ENCODE peak calls at places on chromosome 15, in six cellular contexts. B is testis; Q is Caco-2; H is CD8-positive, alpha-beta memory T cell; P is endodermal cell; Z is cardiac muscle cell. E is an unnamed sample.

GRCh38 chr15:72197045-72197459 is 535 bp downstream of the GRAMD2A start:
- DNase-seq in B (no peak), Q (no peak), H (no peak), P (peak; percentile 76), Z (no peak), E (no peak)

GRCh38 chr15:70092462-70092850 is 5.3 kb downstream of the TLE3 start:
- DNase-seq in B (no peak), Q (no peak), H (no peak), P (no peak), Z (no peak), E (no peak)

GRCh38 chr15:77180757-77181156 is 109.8 kb upstream of the TSPAN3 start:
- DNase-seq in B (no peak), Q (no peak), H (no peak), P (no peak), Z (no peak), E (no peak)

GRCh38 chr15:34336333-34336732 is 1.2 kb downstream of the SLC12A6 start:
- DNase-seq in B (no peak), Q (no peak), H (no peak), P (no peak), Z (no peak), E (no peak)

GRCh38 chr15:84982301-84982920 is 755 bp downstream of the PDE8A start:
- DNase-seq in B (peak; percentile 52), Q (peak; percentile 48), H (peak; percentile 59), P (peak; percentile 78), Z (peak; percentile 34), E (peak; percentile 66)

GRCh38 chr15:26729581-26729980 is 43.3 kb downstream of the GABRB3 start:
- DNase-seq in B (no peak), Q (no peak), H (no peak), P (no peak), Z (no peak), E (no peak)

GRCh38 chr15:39823634-39824033 is 41.0 kb upstream of the FSIP1 start:
- DNase-seq in B (no peak), Q (no peak), H (no peak), P (no peak), Z (no peak), E (no peak)

GRCh38 chr15:91490211-91490610 is 363.3 kb upstream of the SLCO3A1 start:
- DNase-seq in B (no peak), Q (no peak), H (no peak), P (no peak), Z (no peak), E (no peak)

GRCh38 chr15:66184936-66185790 is 68.4 kb downstream of the MEGF11 start:
- DNase-seq in B (no peak), Q (no peak), H (no peak), P (peak; percentile 43), Z (no peak), E (no peak)

GRCh38 chr15:35481064-35481463 is 64.9 kb downstream of the DPH6 start:
- DNase-seq in B (no peak), Q (no peak), H (no peak), P (no peak), Z (no peak), E (no peak)

GRCh38 chr15:73794501-73795133 is 41.5 kb upstream of the INSYN1 start:
- DNase-seq in B (no peak), Q (no peak), H (no peak), P (no peak), Z (no peak), E (no peak)

GRCh38 chr15:20355256-20355868 is 186.2 kb downstream of the GOLGA6L6 start:
- DNase-seq in B (no peak), Q (peak; percentile 42), H (no peak), P (no peak), Z (no peak), E (no peak)

GRCh38 chr15:68364028-68364659 is 67.8 kb downstream of the ITGA11 start:
- DNase-seq in B (peak; percentile 91), Q (no peak), H (no peak), P (no peak), Z (no peak), E (no peak)

GRCh38 chr15:40787344-40787841 is 17.6 kb downstream of the C15orf62 start:
- DNase-seq in B (no peak), Q (no peak), H (peak; percentile 39), P (peak; percentile 87), Z (no peak), E (no peak)

GRCh38 chr15:82847703-82848102 is 38.3 kb downstream of the WHAMM start:
- DNase-seq in B (no peak), Q (no peak), H (no peak), P (no peak), Z (no peak), E (no peak)
- H3K4me1 ChIP-seq in B (peaks cover 11% of the 10 kb centered on the region), Q (no peaks in the 10 kb centered on the region), H (no peaks in the 10 kb centered on the region), P (no peaks in the 10 kb centered on the region), Z (no peaks in the 10 kb centered on the region), E (no peaks in the 10 kb centered on the region)

DNA sequence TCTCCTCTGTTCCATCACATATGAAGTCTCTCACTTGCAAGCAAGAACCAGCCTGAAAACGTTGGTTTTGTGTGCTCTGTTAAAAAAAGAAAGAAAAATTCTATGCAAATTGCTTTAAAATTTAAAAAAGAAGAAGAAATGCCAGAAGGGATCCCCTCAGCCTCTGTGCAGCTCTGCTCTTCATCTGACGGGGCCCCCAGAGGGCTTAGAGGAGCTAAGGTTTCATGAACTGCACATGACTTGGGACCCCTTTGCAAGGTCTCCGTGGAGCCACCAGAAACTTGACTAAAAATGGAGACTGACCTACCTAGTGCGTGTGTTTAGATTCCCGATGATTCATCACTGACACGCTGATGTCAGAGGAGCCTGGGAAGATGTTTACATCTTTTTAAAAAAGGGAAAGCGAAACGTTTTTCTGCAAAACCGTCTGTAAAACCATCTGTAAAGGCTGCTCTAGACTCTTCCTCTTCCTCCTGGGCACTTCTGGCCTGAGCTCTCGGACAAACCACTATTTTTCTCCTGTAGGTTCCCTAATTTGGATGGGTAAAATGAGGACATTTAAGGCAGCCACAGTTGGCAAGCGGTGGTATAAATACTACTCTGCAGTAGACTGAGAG is 67.1 kb upstream of the POLG start:
- DNase-seq in B (no peak), Q (no peak), H (no peak), P (no peak), Z (no peak), E (no peak)
- H3K27me3 ChIP-seq in B (no peaks in the 10 kb centered on the region), Q (no peaks in the 10 kb centered on the region), H (peaks cover 65% of the 10 kb centered on the region), P (peaks cover 100% of the 10 kb centered on the region), Z (peaks cover 100% of the 10 kb centered on the region), E (no peaks in the 10 kb centered on the region)

GRCh38 chr15:64599716-64600115 is 139.3 kb downstream of the ZNF609 start:
- DNase-seq in B (peak; percentile 34), Q (no peak), H (no peak), P (no peak), Z (no peak), E (no peak)

GRCh38 chr15:64600794-64601193 is 140.4 kb downstream of the ZNF609 start:
- DNase-seq in B (no peak), Q (no peak), H (no peak), P (no peak), Z (no peak), E (no peak)

GRCh38 chr15:64596701-64597468 is 136.5 kb downstream of the ZNF609 start:
- DNase-seq in B (peak; percentile 67), Q (no peak), H (peak; percentile 63), P (peak; percentile 77), Z (peak; percentile 84), E (peak; percentile 93)

GRCh38 chr15:64599226-64599625 is 138.8 kb downstream of the ZNF609 start:
- DNase-seq in B (no peak), Q (no peak), H (no peak), P (no peak), Z (no peak), E (no peak)

GRCh38 chr15:64597469-64597806 is 137.1 kb downstream of the ZNF609 start:
- DNase-seq in B (no peak), Q (no peak), H (no peak), P (no peak), Z (no peak), E (no peak)
- H3K4me3 ChIP-seq in B (no peak overlapping the region), Q (no peak overlapping the region), H (peak overlapping the region; percentile 21), P (no peak overlapping the region), Z (no peak overlapping the region), E (no peak overlapping the region)

GRCh38 chr15:88908123-88908522 is 5.1 kb downstream of the MFGE8 start:
- DNase-seq in B (no peak), Q (no peak), H (no peak), P (no peak), Z (no peak), E (no peak)

GRCh38 chr15:88906551-88906950 is 6.6 kb downstream of the MFGE8 start:
- DNase-seq in B (no peak), Q (no peak), H (no peak), P (no peak), Z (no peak), E (no peak)

GRCh38 chr15:88907111-88907510 is 6.1 kb downstream of the MFGE8 start:
- DNase-seq in B (no peak), Q (no peak), H (no peak), P (no peak), Z (no peak), E (no peak)

GRCh38 chr15:88909956-88910831 is 3.0 kb downstream of the MFGE8 start:
- DNase-seq in B (no peak), Q (no peak), H (no peak), P (no peak), Z (no peak), E (no peak)

GRCh38 chr15:88908697-88909621 is 4.2 kb downstream of the MFGE8 start:
- DNase-seq in B (no peak), Q (no peak), H (no peak), P (no peak), Z (no peak), E (no peak)
- H3K4me1 ChIP-seq in B (peaks cover 15% of the 10 kb centered on the region), Q (peaks cover 30% of the 10 kb centered on the region), H (peaks cover 28% of the 10 kb centered on the region), P (no peaks in the 10 kb centered on the region), Z (peaks cover 21% of the 10 kb centered on the region), E (peaks cover 16% of the 10 kb centered on the region)

GRCh38 chr15:63044077-63044644 is 1.6 kb downstream of the TPM1 start:
- DNase-seq in B (no peak), Q (no peak), H (no peak), P (no peak), Z (peak; percentile 39), E (no peak)

GRCh38 chr15:63043391-63044076 is 987 bp downstream of the TPM1 start:
- DNase-seq in B (no peak), Q (no peak), H (peak; percentile 3), P (peak; percentile 67), Z (no peak), E (no peak)

GRCh38 chr15:63041402-63041977 is 1.1 kb upstream of the TPM1 start:
- DNase-seq in B (no peak), Q (no peak), H (no peak), P (peak; percentile 63), Z (peak; percentile 43), E (no peak)

GRCh38 chr15:63041982-63042878 is at the start of gene TPM1:
- DNase-seq in B (peak; percentile 77), Q (peak; percentile 91), H (no peak), P (peak; percentile 96), Z (peak; percentile 96), E (peak; percentile 76)

GRCh38 chr15:63042879-63043340 is 363 bp downstream of the TPM1 start:
- DNase-seq in B (no peak), Q (no peak), H (no peak), P (no peak), Z (no peak), E (peak; percentile 40)
- H3K27me3 ChIP-seq in B (no peaks in the 10 kb centered on the region), Q (no peaks in the 10 kb centered on the region), H (peaks cover 55% of the 10 kb centered on the region), P (peaks cover 4% of the 10 kb centered on the region), Z (no peaks in the 10 kb centered on the region), E (no peaks in the 10 kb centered on the region)